ENCODE peak calls at places on chromosomes 2 and 18, in five cellular contexts. K is suprapubic skin, R is IMR-90, M is GM12878, Q is ovary. C is an unnamed sample.

GRCh38 chr18:11259421-11259820 is 110.1 kb upstream of the PIEZO2 start:
- DNase-seq in Q (no peak), K (no peak), R (no peak), M (no peak), C (peak)

GRCh38 chr2:235419996-235420395 is 73.8 kb upstream of the AGAP1 start:
- DNase-seq in K (no peak), Q (no peak), R (no peak), M (no peak), C (no peak)

GRCh38 chr2:174004900-174005605 is 39.9 kb upstream of the SP3 start:
- DNase-seq in K (no peak), M (no peak), Q (no peak), R (peak), C (no peak)

GRCh38 chr2:107717666-107718065 is 109.0 kb upstream of the RGPD4 start:
- DNase-seq in R (no peak), K (no peak), Q (no peak), M (no peak), C (no peak)

GRCh38 chr2:154092571-154092970 is 220.8 kb downstream of the GALNT13 start:
- DNase-seq in Q (no peak), R (no peak), K (no peak), M (no peak), C (no peak)

GRCh38 chr2:179417436-179417949 is 152.9 kb upstream of the SESTD1 start:
- DNase-seq in M (no peak), R (no peak), K (no peak), Q (no peak), C (no peak)

GRCh38 chr2:121052507-121052906 is 232.5 kb downstream of the TFCP2L1 start:
- DNase-seq in M (no peak), Q (no peak), K (no peak), R (no peak), C (no peak)

GRCh38 chr2:11699686-11700670 is 30.0 kb upstream of the NTSR2 start:
- DNase-seq in R (no peak), M (no peak), Q (no peak), K (no peak), C (no peak)

GRCh38 chr2:70371753-70372152 is 69.9 kb upstream of the FAM136A start:
- DNase-seq in K (no peak), M (no peak), R (peak), Q (no peak), C (no peak)

GRCh38 chr2:86336350-86337234 is 834 bp downstream of the REEP1 start:
- DNase-seq in Q (no peak), K (no peak), M (no peak), R (no peak), C (no peak)

GRCh38 chr2:58967736-58968135 is 726.6 kb upstream of the FANCL start:
- DNase-seq in Q (no peak), K (no peak), R (no peak), M (no peak), C (no peak)

GRCh38 chr2:27249891-27250651 is 12.8 kb downstream of the SLC30A3 start:
- DNase-seq in R (peak), M (no peak), Q (no peak), K (no peak), C (no peak)

GRCh38 chr2:127392828-127393578 is 5.2 kb upstream of the MAP3K2 start:
- DNase-seq in K (no peak), M (no peak), R (no peak), Q (no peak), C (no peak)

GRCh38 chr18:35137632-35138031 is 96.4 kb downstream of the MAPRE2 start:
- DNase-seq in K (no peak), R (no peak), Q (no peak), M (no peak), C (no peak)
- H3K27ac ChIP-seq in K (no peak), R (no peak), Q (no peak), M (no peak), C (no peak)

GRCh38 chr2:171995586-171995985 is 4.2 kb upstream of the METAP1D start:
- DNase-seq in M (no peak), R (peak), Q (no peak), K (no peak), C (no peak)

GRCh38 chr2:171999125-171999524 is 628 bp upstream of the METAP1D start:
- DNase-seq in K (no peak), Q (no peak), M (no peak), R (no peak), C (no peak)

GRCh38 chr2:172000696-172001361 is 1.1 kb downstream of the METAP1D start:
- DNase-seq in R (no peak), Q (no peak), K (no peak), M (no peak), C (no peak)

GRCh38 chr2:171996021-171996420 is 3.7 kb upstream of the METAP1D start:
- DNase-seq in R (no peak), Q (no peak), K (no peak), M (no peak), C (no peak)

DNA sequence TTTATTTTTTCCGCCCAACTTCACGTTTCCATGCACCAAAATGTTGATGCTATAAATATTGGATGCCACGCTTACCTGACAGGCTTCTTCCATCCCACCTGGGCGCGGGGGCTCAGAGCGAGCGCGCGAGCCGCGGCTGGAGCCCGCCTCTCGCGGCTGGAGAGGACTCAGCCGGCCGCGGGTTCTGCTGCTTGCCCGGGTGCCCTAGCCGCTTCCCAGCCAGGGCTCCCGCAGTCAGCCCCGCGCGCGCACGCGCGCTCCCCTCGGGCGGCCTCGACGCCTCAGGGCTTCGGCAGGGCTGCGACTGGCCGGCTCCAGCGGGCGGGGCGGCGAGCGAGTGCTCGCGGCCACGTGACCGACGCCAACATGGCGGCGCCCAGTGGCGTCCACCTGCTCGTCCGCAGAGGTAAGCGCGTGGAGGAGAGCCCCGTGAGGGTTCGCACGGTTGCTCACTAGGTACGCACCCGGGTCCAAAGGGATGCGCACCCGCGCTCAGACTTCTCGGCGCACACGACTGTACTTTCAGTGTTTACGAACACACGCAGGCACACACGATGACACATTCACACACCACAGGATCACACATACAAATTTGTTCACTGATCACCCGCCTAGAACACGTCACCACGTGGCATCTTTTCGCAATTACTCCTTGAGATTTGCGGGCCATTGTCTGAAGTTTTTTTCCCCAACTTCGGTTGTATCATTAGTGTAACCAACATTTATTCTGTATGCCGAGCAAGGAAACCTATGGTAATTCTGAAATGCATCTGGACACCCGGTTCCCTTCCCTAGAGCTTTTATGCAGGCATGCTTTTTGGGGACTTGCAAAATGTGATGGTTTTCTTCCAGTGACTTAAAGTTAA is at the start of gene METAP1D:
- DNase-seq in Q (peak), K (peak), M (peak), R (peak), C (peak)
- TF ChIP-seq CTCF in Q (no peak), K (no peak), M (no peak), R (no peak), C (peak)

GRCh38 chr2:96146151-96146880 is 1.1 kb upstream of the DUSP2 start:
- DNase-seq in Q (peak), M (peak), R (peak), K (peak), C (no peak)
- TF ChIP-seq POLR2A in Q (no peak), M (no peak), R (no peak), K (peak), C (peak)

GRCh38 chr2:26064846-26065245 is 31.0 kb downstream of the RAB10 start:
- DNase-seq in K (no peak), M (no peak), Q (no peak), R (no peak), C (no peak)

GRCh38 chr2:26067186-26067974 is 33.5 kb downstream of the RAB10 start:
- DNase-seq in Q (no peak), R (no peak), M (no peak), K (no peak), C (no peak)

GRCh38 chr2:26068602-26069298 is 34.9 kb downstream of the RAB10 start:
- DNase-seq in M (peak), R (peak), K (no peak), Q (no peak), C (no peak)

GRCh38 chr2:26070684-26071189 is 36.9 kb downstream of the RAB10 start:
- DNase-seq in Q (no peak), R (no peak), M (no peak), K (no peak), C (no peak)

GRCh38 chr2:26067980-26068507 is 34.2 kb downstream of the RAB10 start:
- DNase-seq in K (no peak), Q (no peak), M (no peak), R (no peak), C (no peak)
- H3K27ac ChIP-seq in K (no peak), Q (no peak), M (peak), R (peak), C (peak)

GRCh38 chr18:36411745-36412168 is 114.2 kb downstream of the FHOD3 start:
- DNase-seq in Q (no peak), M (no peak), R (peak), K (no peak), C (no peak)
- TF ChIP-seq CTCF in Q (no peak), M (peak), R (peak), K (no peak), C (no peak)

C was measured in esophagus squamous epithelium.